ENCODE peak calls at places on chromosome 9, in four cellular contexts. A is RPMI7951; R is small intestine; U is stimulated activated CD8-positive, alpha-beta memory T cell treated with anti-CD3 and anti-CD28 coated beads, Interleukin-4, amount 100 ng/mL, for 24 hours. F is an unnamed sample.
A peak's percentile ranks its signal among the peaks of the same experiment; 100 is the strongest.

GRCh38 chr9:6680797-6681146 is 35.2 kb upstream of the GLDC start:
- DNase-seq in A (peak; percentile 63), R (no peak), U (peak; percentile 48), F (no peak)

GRCh38 chr9:128689293-128689770 is 310 bp downstream of the SET start:
- DNase-seq in R (no peak), A (no peak), U (no peak), F (peak; percentile 67)

GRCh38 chr9:935348-935965 is 41.0 kb upstream of the DMRT3 start:
- DNase-seq in R (no peak), U (no peak), A (peak; percentile 3), F (no peak)

GRCh38 chr9:116153765-116154333 is at the start of gene PAPPA:
- DNase-seq in R (no peak), A (no peak), U (no peak), F (no peak)

GRCh38 chr9:129026442-129027223 is 1.5 kb downstream of the SH3GLB2 start:
- DNase-seq in A (peak; percentile 16), U (no peak), R (peak; percentile 48), F (no peak)

GRCh38 chr9:132214027-132214622 is 52.3 kb downstream of the NTNG2 start:
- DNase-seq in A (peak; percentile 77), U (no peak), R (no peak), F (no peak)

GRCh38 chr9:33877727-33878489 is 60.9 kb downstream of the UBE2R2 start:
- DNase-seq in R (peak; percentile 38), A (no peak), U (no peak), F (no peak)

GRCh38 chr9:5442400-5443011 is 4.8 kb upstream of the PLGRKT start:
- DNase-seq in A (peak; percentile 58), U (no peak), R (peak; percentile 75), F (no peak)

GRCh38 chr9:6239048-6239461 is 23.4 kb downstream of the IL33 start:
- DNase-seq in U (no peak), R (peak; percentile 36), A (no peak), F (no peak)

GRCh38 chr9:89621676-89622075 is 16.9 kb downstream of the GADD45G start:
- DNase-seq in A (no peak), U (no peak), R (no peak), F (no peak)

GRCh38 chr9:95937131-95937530 is 61.6 kb downstream of the ERCC6L2 start:
- DNase-seq in R (no peak), A (no peak), U (no peak), F (no peak)

GRCh38 chr9:96441798-96442445 is 8.0 kb upstream of the HABP4 start:
- DNase-seq in A (no peak), R (peak; percentile 68), U (no peak), F (no peak)

F was measured in CMK.